ENCODE peak calls at places on chromosomes 6 and 20, in seven cellular contexts. T is PC-9, N is lower leg skin, J is brain microvascular endothelial cell, U is AG04450, Q is breast epithelium, W is cardiac fibroblast. G is an unnamed sample.

GRCh38 chr6:40779399-40779798 is 192.2 kb upstream of the LRFN2 start:
- DNase-seq in J (peak; percentile 57), Q (no peak), T (no peak), U (no peak), W (peak; percentile 35), N (no peak), G (peak; percentile 30)

GRCh38 chr6:3005874-3006273 is 6.2 kb downstream of the NQO2 start:
- DNase-seq in N (peak; percentile 52), U (no peak), Q (no peak), J (no peak), W (no peak), T (no peak), G (no peak)

GRCh38 chr6:73180076-73180717 is 45.1 kb downstream of the KHDC1L start:
- DNase-seq in W (peak; percentile 45), U (no peak), J (no peak), Q (no peak), N (no peak), T (no peak), G (no peak)

GRCh38 chr6:45927421-45928234 is 88.0 kb downstream of the CLIC5 start:
- DNase-seq in U (no peak), J (no peak), N (no peak), W (no peak), Q (no peak), T (no peak), G (no peak)

GRCh38 chr20:17810847-17811604 is 111.3 kb downstream of the BANF2 start:
- DNase-seq in Q (no peak), W (no peak), U (no peak), J (no peak), T (no peak), N (no peak), G (no peak)

GRCh38 chr6:161226005-161226964 is 47.6 kb downstream of the AGPAT4 start:
- DNase-seq in Q (no peak), U (no peak), N (no peak), W (no peak), T (no peak), J (no peak), G (no peak)

GRCh38 chr6:126337323-126337722 is 2.6 kb upstream of the CENPW start:
- DNase-seq in T (no peak), Q (no peak), U (peak; percentile 10), W (peak; percentile 89), N (no peak), J (peak; percentile 10), G (peak; percentile 92)

GRCh38 chr6:12013368-12013617 is 1.2 kb downstream of the HIVEP1 start:
- DNase-seq in J (no peak), Q (no peak), T (no peak), W (no peak), N (no peak), U (no peak), G (no peak)

GRCh38 chr6:118644007-118644406 is 7.4 kb downstream of the CEP85L start:
- DNase-seq in Q (no peak), U (no peak), T (no peak), W (peak; percentile 44), J (peak; percentile 22), N (no peak), G (peak; percentile 12)

GRCh38 chr20:35273449-35274171 is 4.3 kb downstream of the MMP24OS start:
- DNase-seq in N (no peak), T (no peak), J (no peak), U (no peak), W (no peak), Q (no peak), G (no peak)

GRCh38 chr20:25176184-25176583 is 19.3 kb upstream of the ENTPD6 start:
- DNase-seq in J (no peak), U (no peak), N (no peak), W (no peak), Q (no peak), T (no peak), G (no peak)

GRCh38 chr20:62860391-62860923 is 1.2 kb downstream of the TCFL5 start:
- DNase-seq in N (no peak), J (no peak), W (peak; percentile 39), U (no peak), Q (peak; percentile 50), T (peak; percentile 22), G (peak; percentile 39)
- H3K4me3 ChIP-seq in N (peak overlapping the region; percentile 13), J (peak overlapping the region; percentile 50), W (peak overlapping the region; percentile 61), U (peak overlapping the region; percentile 68), Q (peak overlapping the region; percentile 55), T (peak overlapping the region; percentile 54), G (peak overlapping the region; percentile 56)

GRCh38 chr6:170480045-170480714 is 72.9 kb downstream of the PSMB1 start:
- DNase-seq in T (no peak), U (no peak), W (peak; percentile 33), N (no peak), Q (no peak), J (peak; percentile 26), G (peak; percentile 37)
- TF ChIP-seq CTCF in T (no peak), U (peak; percentile 25), W (peak; percentile 31), N (no peak), Q (no peak), J (peak; percentile 51), G (peak; percentile 38)

GRCh38 chr6:13277231-13277630 is 51.1 kb downstream of the TBC1D7 start:
- DNase-seq in U (no peak), W (no peak), N (no peak), Q (no peak), T (no peak), J (no peak), G (no peak)

GRCh38 chr6:13273931-13274706 is 54.2 kb downstream of the TBC1D7 start:
- DNase-seq in J (no peak), N (peak; percentile 85), U (no peak), T (no peak), W (no peak), Q (no peak), G (no peak)

GRCh38 chr6:13274707-13275434 is 53.5 kb downstream of the TBC1D7 start:
- DNase-seq in N (no peak), Q (no peak), U (no peak), T (no peak), W (no peak), J (no peak), G (no peak)

GRCh38 chr6:13273202-13273930 is 55.0 kb downstream of the TBC1D7 start:
- DNase-seq in N (no peak), W (no peak), J (no peak), Q (no peak), U (no peak), T (no peak), G (no peak)

DNA sequence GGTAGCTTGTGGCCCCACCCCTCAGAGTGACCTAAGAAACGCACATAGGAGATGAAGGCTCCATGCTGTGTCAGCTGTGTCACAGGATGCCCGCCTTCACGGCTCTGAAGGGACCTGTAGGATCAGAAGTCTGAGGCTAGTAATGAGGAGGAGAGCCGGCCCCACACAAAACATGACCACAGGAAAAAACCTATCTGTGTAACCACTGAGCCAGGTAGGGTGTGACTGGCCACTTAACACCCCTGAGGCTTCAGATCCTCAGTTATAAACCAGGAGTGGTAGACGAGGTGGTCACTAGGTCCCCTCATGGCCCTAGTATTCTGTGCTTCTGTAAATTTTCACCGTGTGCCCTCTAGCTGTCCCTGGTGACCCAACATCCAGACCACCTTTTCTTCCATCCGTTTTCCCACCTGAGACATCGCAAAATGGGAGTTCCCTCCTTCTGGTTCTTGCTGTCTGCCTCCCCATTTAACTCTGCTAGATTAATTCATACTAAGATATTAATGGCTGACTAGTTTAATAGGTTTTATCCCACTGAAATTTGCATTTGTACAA is 52.8 kb downstream of the TBC1D7 start:
- DNase-seq in W (no peak), J (no peak), N (no peak), Q (no peak), T (no peak), U (no peak), G (no peak)
- H3K4me3 ChIP-seq in W (no peak overlapping the region), J (no peak overlapping the region), N (no peak overlapping the region), Q (no peak overlapping the region), T (no peak overlapping the region), U (no peak overlapping the region), G (no peak overlapping the region)

GRCh38 chr20:49664914-49665313 is 48.8 kb downstream of the B4GALT5 start:
- DNase-seq in U (no peak), W (no peak), J (no peak), T (no peak), Q (no peak), N (no peak), G (no peak)
- TF ChIP-seq CTCF in U (no peak), W (no peak), J (no peak), T (no peak), Q (no peak), N (no peak), G (no peak)

G was measured in fibroblast of pulmonary artery.